ENCODE peak calls at places on chromosomes 3 and 15, in seven cellular contexts. One of them, this sample, is unnamed.

GRCh38 chr15:57122080-57122845 is 203.8 kb downstream of the TCF12 start:
- DNase-seq in K562: no peak
- DNase-seq in breast epithelium: no peak
- DNase-seq in HCT116: no peak
- DNase-seq in stomach: no peak
- DNase-seq in transverse colon: no peak
- DNase-seq in endothelial cell of umbilical vein: peak; percentile 52
- DNase-seq in this sample: no peak

GRCh38 chr3:128432898-128433629 is 33.6 kb downstream of the DNAJB8 start:
- DNase-seq in breast epithelium: no peak
- DNase-seq in HCT116: no peak
- DNase-seq in stomach: no peak
- DNase-seq in transverse colon: no peak
- DNase-seq in K562: peak; percentile 72
- DNase-seq in endothelial cell of umbilical vein: no peak
- DNase-seq in this sample: peak; percentile 84

GRCh38 chr3:12707425-12707824 is 43.5 kb upstream of the RAF1 start:
- DNase-seq in K562: peak; percentile 13
- DNase-seq in endothelial cell of umbilical vein: no peak
- DNase-seq in stomach: no peak
- DNase-seq in breast epithelium: no peak
- DNase-seq in transverse colon: no peak
- DNase-seq in HCT116: no peak
- DNase-seq in this sample: no peak

GRCh38 chr3:20111836-20112235 is 71.6 kb downstream of the KAT2B start:
- DNase-seq in breast epithelium: no peak
- DNase-seq in K562: no peak
- DNase-seq in stomach: no peak
- DNase-seq in transverse colon: no peak
- DNase-seq in endothelial cell of umbilical vein: no peak
- DNase-seq in HCT116: peak; percentile 12
- DNase-seq in this sample: peak; percentile 22

GRCh38 chr3:44495636-44496415 is 18.4 kb upstream of the ZNF445 start:
- DNase-seq in stomach: no peak
- DNase-seq in transverse colon: no peak
- DNase-seq in endothelial cell of umbilical vein: no peak
- DNase-seq in HCT116: no peak
- DNase-seq in breast epithelium: no peak
- DNase-seq in K562: no peak
- DNase-seq in this sample: no peak

GRCh38 chr3:136277634-136278033 is 27.5 kb downstream of the PCCB start:
- DNase-seq in HCT116: no peak
- DNase-seq in endothelial cell of umbilical vein: no peak
- DNase-seq in breast epithelium: peak; percentile 20
- DNase-seq in transverse colon: no peak
- DNase-seq in K562: no peak
- DNase-seq in stomach: no peak
- DNase-seq in this sample: peak; percentile 71

GRCh38 chr3:194079702-194080172 is 56.2 kb upstream of the HES1 start:
- DNase-seq in K562: no peak
- DNase-seq in endothelial cell of umbilical vein: no peak
- DNase-seq in stomach: no peak
- DNase-seq in transverse colon: no peak
- DNase-seq in breast epithelium: no peak
- DNase-seq in HCT116: no peak
- DNase-seq in this sample: no peak

GRCh38 chr3:175426805-175427204 is 567.7 kb downstream of the NAALADL2 start:
- DNase-seq in HCT116: no peak
- DNase-seq in breast epithelium: no peak
- DNase-seq in stomach: no peak
- DNase-seq in K562: no peak
- DNase-seq in transverse colon: no peak
- DNase-seq in endothelial cell of umbilical vein: no peak
- DNase-seq in this sample: no peak

GRCh38 chr3:13544293-13544831 is 4.6 kb upstream of the FBLN2 start:
- DNase-seq in HCT116: no peak
- DNase-seq in stomach: no peak
- DNase-seq in K562: no peak
- DNase-seq in breast epithelium: no peak
- DNase-seq in transverse colon: no peak
- DNase-seq in endothelial cell of umbilical vein: no peak
- DNase-seq in this sample: no peak

GRCh38 chr3:46231323-46231722 is 10.9 kb upstream of the CCR3 start:
- DNase-seq in endothelial cell of umbilical vein: no peak
- DNase-seq in HCT116: no peak
- DNase-seq in transverse colon: no peak
- DNase-seq in breast epithelium: no peak
- DNase-seq in stomach: no peak
- DNase-seq in K562: no peak
- DNase-seq in this sample: no peak

GRCh38 chr3:99131876-99132275 is 230.4 kb upstream of the DCBLD2 start:
- DNase-seq in transverse colon: no peak
- DNase-seq in K562: no peak
- DNase-seq in endothelial cell of umbilical vein: peak; percentile 50
- DNase-seq in HCT116: no peak
- DNase-seq in breast epithelium: no peak
- DNase-seq in stomach: no peak
- DNase-seq in this sample: no peak

GRCh38 chr3:169865176-169865800 is 4.4 kb downstream of the LRRC31 start:
- DNase-seq in K562: no peak
- DNase-seq in stomach: no peak
- DNase-seq in endothelial cell of umbilical vein: no peak
- DNase-seq in transverse colon: no peak
- DNase-seq in HCT116: no peak
- DNase-seq in breast epithelium: no peak
- DNase-seq in this sample: no peak

GRCh38 chr15:40104865-40105516 is 3.7 kb downstream of the BMF start:
- DNase-seq in breast epithelium: peak; percentile 85
- DNase-seq in transverse colon: peak; percentile 93
- DNase-seq in HCT116: peak; percentile 73
- DNase-seq in endothelial cell of umbilical vein: peak; percentile 84
- DNase-seq in stomach: peak; percentile 91
- DNase-seq in K562: peak; percentile 82
- DNase-seq in this sample: peak; percentile 97

GRCh38 chr3:184552296-184552695 is 9.3 kb upstream of the EPHB3 start:
- DNase-seq in endothelial cell of umbilical vein: no peak
- DNase-seq in stomach: no peak
- DNase-seq in K562: no peak
- DNase-seq in transverse colon: no peak
- DNase-seq in breast epithelium: no peak
- DNase-seq in HCT116: no peak
- DNase-seq in this sample: no peak

GRCh38 chr3:184552863-184553262 is 8.7 kb upstream of the EPHB3 start:
- DNase-seq in HCT116: no peak
- DNase-seq in endothelial cell of umbilical vein: no peak
- DNase-seq in K562: no peak
- DNase-seq in transverse colon: no peak
- DNase-seq in stomach: no peak
- DNase-seq in breast epithelium: no peak
- DNase-seq in this sample: no peak

GRCh38 chr3:184554470-184554869 is 7.1 kb upstream of the EPHB3 start:
- DNase-seq in HCT116: no peak
- DNase-seq in stomach: no peak
- DNase-seq in K562: no peak
- DNase-seq in transverse colon: no peak
- DNase-seq in breast epithelium: no peak
- DNase-seq in endothelial cell of umbilical vein: no peak
- DNase-seq in this sample: no peak

GRCh38 chr3:184551614-184552256 is 9.8 kb upstream of the EPHB3 start:
- DNase-seq in transverse colon: no peak
- DNase-seq in stomach: no peak
- DNase-seq in breast epithelium: no peak
- DNase-seq in endothelial cell of umbilical vein: no peak
- DNase-seq in K562: no peak
- DNase-seq in HCT116: no peak
- DNase-seq in this sample: no peak

GRCh38 chr3:184553385-184553784 is 8.2 kb upstream of the EPHB3 start:
- DNase-seq in transverse colon: no peak
- DNase-seq in breast epithelium: no peak
- DNase-seq in K562: no peak
- DNase-seq in endothelial cell of umbilical vein: no peak
- DNase-seq in stomach: no peak
- DNase-seq in HCT116: no peak
- DNase-seq in this sample: no peak
- H3K36me3 ChIP-seq in transverse colon: no peaks in the 10 kb centered on the region
- H3K36me3 ChIP-seq in breast epithelium: no peaks in the 10 kb centered on the region
- H3K36me3 ChIP-seq in K562: no peaks in the 10 kb centered on the region
- H3K36me3 ChIP-seq in endothelial cell of umbilical vein: no peaks in the 10 kb centered on the region
- H3K36me3 ChIP-seq in stomach: no peaks in the 10 kb centered on the region
- H3K36me3 ChIP-seq in HCT116: no peaks in the 10 kb centered on the region
- H3K36me3 ChIP-seq in this sample: no peaks in the 10 kb centered on the region

DNA sequence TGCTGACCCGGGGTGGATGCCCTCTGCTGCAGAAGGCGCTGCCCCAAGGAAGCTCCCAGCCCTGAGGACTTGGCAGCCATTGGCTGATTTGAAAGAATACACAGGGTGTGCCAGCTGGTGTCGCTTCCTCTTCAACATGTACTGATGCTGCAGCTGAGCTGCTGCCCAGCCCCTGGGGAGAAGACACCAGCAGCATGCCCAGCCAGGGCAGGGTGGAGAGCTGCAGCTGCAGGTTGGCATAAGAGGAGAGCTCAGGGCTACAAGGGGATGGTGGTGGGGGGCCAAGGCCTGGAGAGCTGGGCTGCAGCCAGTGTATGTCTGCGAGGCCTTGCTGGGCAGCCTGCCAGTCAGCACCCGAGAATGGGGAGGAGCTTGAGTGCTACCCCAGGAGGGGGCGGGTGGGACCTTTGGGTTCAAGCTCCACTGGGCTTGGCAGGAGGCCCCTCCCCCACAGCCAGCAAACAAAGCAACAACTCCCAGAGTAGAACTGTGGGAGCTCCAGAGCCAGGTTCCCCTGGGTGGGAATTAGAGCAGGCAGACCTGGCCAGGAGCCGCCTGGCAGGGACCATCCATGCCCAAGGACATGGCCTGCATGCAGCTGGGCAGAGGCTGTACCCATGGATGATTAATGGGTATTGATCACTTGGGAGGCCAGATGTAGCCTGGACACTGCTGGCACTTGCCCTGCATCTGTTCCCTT is 9.2 kb upstream of the SEMA4B start:
- DNase-seq in HCT116: peak; percentile 16
- DNase-seq in breast epithelium: peak; percentile 81
- DNase-seq in K562: peak; percentile 80
- DNase-seq in stomach: peak; percentile 85
- DNase-seq in endothelial cell of umbilical vein: no peak
- DNase-seq in transverse colon: peak; percentile 91
- DNase-seq in this sample: no peak
- TF ChIP-seq POLR2AphosphoS5 in HCT116: peak; percentile 36
- TF ChIP-seq POLR2AphosphoS5 in breast epithelium: no peak
- TF ChIP-seq POLR2AphosphoS5 in K562: no peak
- TF ChIP-seq POLR2AphosphoS5 in stomach: no peak
- TF ChIP-seq POLR2AphosphoS5 in endothelial cell of umbilical vein: no peak
- TF ChIP-seq POLR2AphosphoS5 in transverse colon: peak; percentile 53
- TF ChIP-seq POLR2AphosphoS5 in this sample: no peak

GRCh38 chr15:35540031-35540430 is 5.9 kb downstream of the DPH6 start:
- DNase-seq in transverse colon: no peak
- DNase-seq in HCT116: no peak
- DNase-seq in endothelial cell of umbilical vein: no peak
- DNase-seq in stomach: no peak
- DNase-seq in K562: no peak
- DNase-seq in breast epithelium: no peak
- DNase-seq in this sample: no peak

GRCh38 chr15:35545825-35546580 is at the start of gene DPH6:
- DNase-seq in endothelial cell of umbilical vein: peak; percentile 91
- DNase-seq in stomach: peak; percentile 81
- DNase-seq in transverse colon: peak; percentile 82
- DNase-seq in HCT116: peak; percentile 54
- DNase-seq in K562: peak; percentile 88
- DNase-seq in breast epithelium: peak; percentile 60
- DNase-seq in this sample: peak; percentile 87

GRCh38 chr15:35545316-35545824 is 595 bp downstream of the DPH6 start:
- DNase-seq in HCT116: peak; percentile 21
- DNase-seq in stomach: peak; percentile 31
- DNase-seq in breast epithelium: no peak
- DNase-seq in transverse colon: peak; percentile 47
- DNase-seq in endothelial cell of umbilical vein: peak; percentile 77
- DNase-seq in K562: peak; percentile 32
- DNase-seq in this sample: peak; percentile 50

GRCh38 chr15:35546581-35547381 is 816 bp upstream of the DPH6 start:
- DNase-seq in K562: peak; percentile 36
- DNase-seq in endothelial cell of umbilical vein: no peak
- DNase-seq in breast epithelium: no peak
- DNase-seq in transverse colon: no peak
- DNase-seq in stomach: no peak
- DNase-seq in HCT116: no peak
- DNase-seq in this sample: peak; percentile 4

DNA sequence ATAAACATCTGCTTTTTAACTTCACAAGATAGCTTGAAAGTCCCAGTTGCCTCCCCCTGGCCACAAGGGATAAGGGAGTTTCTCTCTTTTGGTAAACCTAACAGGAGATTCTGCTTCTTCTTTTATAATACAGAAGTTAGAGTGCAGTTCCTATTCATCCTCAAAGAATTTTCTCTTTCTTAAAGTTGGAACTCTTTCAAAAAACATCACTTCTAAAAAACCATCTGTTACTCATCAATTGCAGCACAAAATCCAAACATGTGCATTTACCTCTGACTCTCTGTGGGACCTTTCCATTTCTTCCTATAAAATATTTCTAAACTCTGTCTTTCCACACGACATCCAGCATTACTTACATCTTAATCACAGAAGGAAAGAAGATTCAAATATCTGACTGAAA is 5.1 kb downstream of the DPH6 start:
- DNase-seq in endothelial cell of umbilical vein: no peak
- DNase-seq in stomach: no peak
- DNase-seq in K562: no peak
- DNase-seq in breast epithelium: no peak
- DNase-seq in HCT116: no peak
- DNase-seq in transverse colon: no peak
- DNase-seq in this sample: no peak
- TF ChIP-seq CTCF in endothelial cell of umbilical vein: no peak
- TF ChIP-seq CTCF in stomach: no peak
- TF ChIP-seq CTCF in K562: no peak
- TF ChIP-seq CTCF in breast epithelium: no peak
- TF ChIP-seq CTCF in HCT116: no peak
- TF ChIP-seq CTCF in transverse colon: no peak
- TF ChIP-seq CTCF in this sample: no peak

DNA sequence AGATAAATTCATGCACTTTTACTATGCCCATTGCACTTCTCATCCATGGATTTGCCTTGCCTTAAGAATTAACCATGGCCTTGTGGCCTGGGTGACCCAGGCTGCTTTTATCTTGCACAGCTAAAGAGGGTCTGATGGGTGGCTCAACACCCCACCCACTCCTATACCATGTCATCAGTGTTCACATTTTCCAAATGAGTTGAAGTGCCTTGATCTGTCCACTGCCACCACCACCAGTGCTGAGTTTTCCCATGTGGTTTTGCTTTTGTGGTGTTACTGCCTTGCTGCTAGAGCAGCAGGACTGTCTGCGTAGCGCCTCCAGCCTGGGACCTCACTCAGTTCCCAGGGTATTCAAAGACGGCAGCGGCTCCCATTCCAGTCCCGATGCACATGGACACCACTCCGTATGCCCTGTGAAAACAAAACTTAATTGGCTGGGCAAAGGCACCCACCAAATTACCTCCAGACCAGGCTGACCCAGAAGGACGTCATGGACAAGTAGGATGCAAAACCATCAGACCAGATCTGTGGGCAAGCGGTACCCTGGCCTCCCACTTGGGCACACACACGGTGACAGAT is 14.1 kb downstream of the ACAA1 start:
- DNase-seq in breast epithelium: no peak
- DNase-seq in HCT116: no peak
- DNase-seq in stomach: peak; percentile 14
- DNase-seq in endothelial cell of umbilical vein: no peak
- DNase-seq in transverse colon: no peak
- DNase-seq in K562: no peak
- DNase-seq in this sample: no peak
- H3K36me3 ChIP-seq in breast epithelium: no peaks in the 10 kb centered on the region
- H3K36me3 ChIP-seq in HCT116: peaks cover 32% of the 10 kb centered on the region
- H3K36me3 ChIP-seq in stomach: peaks cover 92% of the 10 kb centered on the region
- H3K36me3 ChIP-seq in endothelial cell of umbilical vein: peaks cover 17% of the 10 kb centered on the region
- H3K36me3 ChIP-seq in transverse colon: no peaks in the 10 kb centered on the region
- H3K36me3 ChIP-seq in K562: peaks cover 70% of the 10 kb centered on the region
- H3K36me3 ChIP-seq in this sample: peaks cover 9% of the 10 kb centered on the region

This sample was measured in GM23338.